ENCODE peak calls at places on chromosome 21, in six cellular contexts. I is IMR-90, A is endothelial cell of umbilical vein, P is HepG2, T is right lobe of liver, C is spleen. Z is an unnamed sample.

GRCh38 chr21:36470294-36470693 is 9.6 kb downstream of the CLDN14 start:
- DNase-seq in I (no peak), A (no peak), C (no peak), P (no peak), T (no peak), Z (no peak)

GRCh38 chr21:30249936-30250335 is 32.8 kb downstream of the KRTAP24-1 start:
- DNase-seq in A (no peak), T (no peak), I (no peak), P (no peak), C (no peak), Z (no peak)

GRCh38 chr21:38266732-38267131 is 9.9 kb downstream of the KCNJ15 start:
- DNase-seq in I (peak; percentile 50), C (no peak), P (no peak), A (no peak), T (no peak), Z (no peak)

GRCh38 chr21:21247441-21247840 is 249.2 kb downstream of the NCAM2 start:
- DNase-seq in C (no peak), A (peak; percentile 6), T (no peak), I (peak; percentile 63), P (no peak), Z (no peak)

GRCh38 chr21:8989883-8990325 is 1531.5 kb upstream of the TPTE start:
- DNase-seq in T (peak; percentile 46), I (no peak), A (peak; percentile 15), C (no peak), P (peak; percentile 96), Z (no peak)

GRCh38 chr21:39651206-39651605 is 38.5 kb downstream of the B3GALT5 start:
- DNase-seq in I (no peak), P (no peak), A (no peak), T (no peak), C (no peak), Z (no peak)

GRCh38 chr21:20802201-20802600 is 196.0 kb upstream of the NCAM2 start:
- DNase-seq in A (no peak), I (no peak), C (no peak), T (no peak), P (no peak), Z (no peak)

GRCh38 chr21:39348355-39349210 is at the start of gene HMGN1:
- DNase-seq in P (peak; percentile 73), I (peak; percentile 86), C (peak; percentile 96), A (peak; percentile 80), T (peak; percentile 90), Z (peak; percentile 77)

GRCh38 chr21:16978309-16978895 is 534.4 kb upstream of the CXADR start:
- DNase-seq in P (no peak), C (no peak), A (no peak), T (no peak), I (no peak), Z (no peak)

GRCh38 chr21:29072873-29073221 is 601 bp downstream of the CCT8 start:
- DNase-seq in A (peak; percentile 54), P (peak; percentile 25), C (no peak), I (peak; percentile 38), T (no peak), Z (no peak)

GRCh38 chr21:35648512-35648911 is 411.8 kb downstream of the SETD4 start:
- DNase-seq in T (peak; percentile 23), A (no peak), C (no peak), P (no peak), I (no peak), Z (no peak)

GRCh38 chr21:34933609-34934345 is 115.3 kb downstream of the RUNX1 start:
- DNase-seq in T (no peak), C (peak; percentile 67), P (no peak), I (no peak), A (no peak), Z (no peak)

GRCh38 chr21:35989185-35989735 is 71.1 kb downstream of the SETD4 start:
- DNase-seq in A (no peak), P (no peak), T (no peak), C (no peak), I (no peak), Z (no peak)

GRCh38 chr21:45590726-45591618 is 48.7 kb upstream of the SLC19A1 start:
- DNase-seq in P (no peak), T (no peak), A (no peak), I (no peak), C (peak; percentile 88), Z (no peak)

GRCh38 chr21:21860888-21861287 is 862.7 kb downstream of the NCAM2 start:
- DNase-seq in C (no peak), A (no peak), I (peak; percentile 40), T (no peak), P (no peak), Z (no peak)

GRCh38 chr21:16085436-16085835 is 355.7 kb downstream of the USP25 start:
- DNase-seq in T (no peak), C (no peak), P (no peak), I (peak; percentile 39), A (no peak), Z (no peak)

GRCh38 chr21:37870229-37870628 is 46.0 kb downstream of the KCNJ6 start:
- DNase-seq in P (no peak), A (no peak), C (no peak), T (no peak), I (no peak), Z (no peak)

GRCh38 chr21:45769896-45770295 is 126.4 kb downstream of the PCBP3 start:
- DNase-seq in C (peak; percentile 65), P (no peak), T (no peak), A (no peak), I (no peak), Z (no peak)

GRCh38 chr21:35578831-35579470 is 481.4 kb downstream of the SETD4 start:
- DNase-seq in T (no peak), C (no peak), I (peak; percentile 66), P (peak; percentile 14), A (no peak), Z (no peak)

GRCh38 chr21:35336534-35336933 is 287.4 kb upstream of the RUNX1 start:
- DNase-seq in I (no peak), P (no peak), T (no peak), C (no peak), A (no peak), Z (no peak)

GRCh38 chr21:30289414-30289813 is at the start of gene KRTAP25-1:
- DNase-seq in P (no peak), C (no peak), I (no peak), A (no peak), T (no peak), Z (no peak)

GRCh38 chr21:33332143-33332542 is 7.4 kb downstream of the IFNAR1 start:
- DNase-seq in P (no peak), A (no peak), C (no peak), I (no peak), T (no peak), Z (no peak)
- H3K27ac ChIP-seq in P (no peak overlapping the region), A (no peak overlapping the region), C (no peak overlapping the region), I (no peak overlapping the region), T (no peak overlapping the region), Z (no peak overlapping the region)

GRCh38 chr21:41425588-41425953 is 468 bp upstream of the MX1 start:
- DNase-seq in I (no peak), P (no peak), A (no peak), C (no peak), T (no peak), Z (no peak)

GRCh38 chr21:41427556-41427955 is 1.5 kb downstream of the MX1 start:
- DNase-seq in A (no peak), C (no peak), P (no peak), I (no peak), T (no peak), Z (no peak)

GRCh38 chr21:41426656-41427311 is 745 bp downstream of the MX1 start:
- DNase-seq in A (no peak), C (peak; percentile 85), I (no peak), T (no peak), P (no peak), Z (no peak)

GRCh38 chr21:41428311-41428710 is 2.3 kb downstream of the MX1 start:
- DNase-seq in C (no peak), A (no peak), P (no peak), I (no peak), T (no peak), Z (no peak)

DNA sequence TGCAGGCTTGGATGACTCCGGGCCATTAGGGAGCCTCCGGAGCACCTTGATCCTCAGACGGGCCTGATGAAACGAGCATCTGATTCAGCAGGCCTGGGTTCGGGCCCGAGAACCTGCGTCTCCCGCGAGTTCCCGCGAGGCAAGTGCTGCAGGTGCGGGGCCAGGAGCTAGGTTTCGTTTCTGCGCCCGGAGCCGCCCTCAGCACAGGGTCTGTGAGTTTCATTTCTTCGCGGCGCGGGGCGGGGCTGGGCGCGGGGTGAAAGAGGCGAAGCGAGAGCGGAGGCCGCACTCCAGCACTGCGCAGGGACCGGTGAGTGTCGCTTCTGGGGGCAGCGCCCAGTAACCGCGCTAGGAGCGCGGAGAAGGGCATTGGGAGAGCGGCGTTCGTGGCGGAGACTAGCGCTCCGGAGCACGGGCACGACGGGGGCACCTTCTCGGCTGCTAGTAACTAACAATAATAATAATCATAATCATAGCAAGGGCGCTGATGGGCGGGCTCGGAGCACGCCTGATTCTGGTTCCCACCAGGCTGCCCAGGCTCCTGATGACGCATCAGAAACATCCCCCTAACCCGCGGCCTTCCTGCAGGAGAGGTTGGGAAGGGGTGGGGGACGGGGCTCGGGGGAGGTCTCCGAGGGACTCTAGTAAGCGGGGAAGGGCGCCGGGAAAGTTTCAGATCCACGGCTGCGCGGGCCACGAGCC is at the start of gene MX1:
- DNase-seq in P (peak; percentile 16), T (peak; percentile 87), I (peak; percentile 10), A (peak; percentile 40), C (peak; percentile 98), Z (no peak)
- TF ChIP-seq POLR2A in P (no peak), T (peak; percentile 56), I (no peak), A (no peak), C (no peak), Z (no peak)

DNA sequence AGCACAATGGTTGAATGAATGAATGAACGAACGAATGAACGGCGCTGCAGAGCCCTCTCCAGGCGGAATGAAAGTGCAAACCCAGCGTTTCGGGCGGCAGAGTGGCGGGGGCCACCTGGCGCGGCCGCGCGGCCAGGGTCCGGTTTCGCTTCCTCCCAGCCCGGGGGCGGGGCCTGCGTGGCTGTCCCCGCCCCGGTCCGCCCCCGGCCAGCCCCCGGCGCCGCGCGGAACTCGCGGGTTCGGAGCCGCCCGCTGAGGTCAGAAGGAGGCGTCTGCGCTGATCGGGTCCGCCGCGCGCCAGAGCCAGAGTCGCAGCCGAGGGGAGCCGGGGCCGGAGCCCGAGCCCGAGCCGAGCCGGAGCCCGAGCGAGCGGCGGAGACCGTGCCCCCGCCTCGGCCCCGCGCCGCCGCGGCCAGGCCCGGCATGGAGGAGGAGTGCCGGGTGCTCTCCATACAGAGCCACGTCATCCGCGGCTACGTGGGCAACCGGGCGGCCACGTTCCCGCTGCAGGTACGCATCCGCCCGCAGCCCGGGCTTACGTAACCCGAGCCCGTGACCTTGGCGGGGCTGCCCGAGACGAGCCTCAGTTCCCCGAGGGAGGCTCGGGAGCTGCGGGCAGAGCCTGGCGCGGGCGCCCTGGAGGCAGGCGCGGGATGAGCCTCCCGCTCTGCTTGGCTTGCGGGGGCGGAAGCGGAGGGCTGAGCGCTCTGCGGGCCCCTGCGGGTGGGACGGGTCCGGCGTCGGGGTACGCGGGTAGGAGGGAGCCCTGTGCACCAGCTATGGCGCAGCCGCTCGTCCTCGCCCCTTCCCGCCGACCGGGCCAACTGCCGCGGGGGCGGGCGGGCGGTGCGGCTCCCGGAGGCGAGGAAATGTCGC is at the start of gene PDXK:
- DNase-seq in T (peak; percentile 93), A (peak; percentile 72), I (peak; percentile 77), P (peak; percentile 67), C (peak; percentile 98), Z (no peak)
- TF ChIP-seq CTCF in T (peak; percentile 5), A (no peak), I (peak; percentile 17), P (peak; percentile 41), C (no peak), Z (no peak)

DNA sequence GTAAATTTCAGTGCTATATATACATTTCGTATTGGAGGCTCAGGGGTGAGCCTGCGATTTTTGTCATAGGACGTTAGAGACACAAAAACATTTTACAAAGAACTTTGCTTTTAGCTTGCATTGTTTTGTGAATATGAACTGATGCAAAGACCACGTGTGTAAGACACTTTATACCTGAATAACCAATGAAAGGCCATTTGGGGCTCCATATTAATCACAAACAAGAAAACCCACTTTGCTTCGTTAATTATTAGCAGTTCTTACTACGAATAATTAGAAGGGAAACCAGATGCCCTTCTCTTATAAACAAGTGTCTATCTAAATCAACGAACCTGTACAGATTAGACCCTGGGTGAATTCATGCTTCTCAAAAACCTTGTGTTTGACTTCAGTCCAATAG is 1.1 kb downstream of the CYYR1 start:
- DNase-seq in I (no peak), C (no peak), P (no peak), A (peak; percentile 67), T (no peak), Z (no peak)
- H3K27ac ChIP-seq in I (no peak overlapping the region), C (peak overlapping the region; percentile 43), P (no peak overlapping the region), A (peak overlapping the region; percentile 42), T (no peak overlapping the region), Z (peak overlapping the region; percentile 72)

Z was measured in esophagus squamous epithelium.